ENCODE peak calls at places on chromosomes 4 and X, in five cellular contexts. S is ovary, T is tibial artery, F is right atrium auricular region, Z is brain microvascular endothelial cell. U is an unnamed sample. For H3K27me3, the result is how much of the 10 kb centered on the place peaks cover.

GRCh38 chrX:23819385-23820234 is 36.6 kb downstream of the SAT1 start:
- DNase-seq in S (no peak), F (no peak), T (no peak), Z (peak), U (no peak)

GRCh38 chrX:7252013-7252610 is 104.2 kb upstream of the PUDP start:
- DNase-seq in F (no peak), S (no peak), Z (no peak), T (no peak), U (peak)

GRCh38 chrX:154597221-154597620 is 12.3 kb downstream of the CTAG1A start:
- DNase-seq in S (no peak), T (no peak), F (no peak), Z (no peak), U (no peak)

GRCh38 chr4:16524911-16525574 is 298.8 kb upstream of the TAPT1 start:
- DNase-seq in Z (no peak), F (peak), S (no peak), T (no peak), U (no peak)

GRCh38 chr4:83234902-83235644 is 49.5 kb downstream of the COQ2 start:
- DNase-seq in Z (no peak), F (no peak), S (no peak), T (no peak), U (peak)

GRCh38 chr4:153036931-153037330 is 100.8 kb downstream of the FHDC1 start:
- DNase-seq in Z (no peak), F (no peak), T (no peak), S (no peak), U (peak)

GRCh38 chr4:186128842-186129241 is 24.3 kb downstream of the FAM149A start:
- DNase-seq in S (no peak), Z (no peak), T (no peak), F (no peak), U (no peak)

GRCh38 chr4:116099596-116099995 is 985.8 kb downstream of the TRAM1L1 start:
- DNase-seq in T (no peak), F (no peak), S (no peak), Z (no peak), U (peak)

GRCh38 chr4:87975466-87975865 is at the start of gene SPP1:
- DNase-seq in S (no peak), F (no peak), T (no peak), Z (peak), U (no peak)

GRCh38 chr4:32569844-32570243 is 1849.7 kb downstream of the PCDH7 start:
- DNase-seq in T (no peak), S (no peak), Z (peak), F (no peak), U (no peak)

GRCh38 chr4:129233691-129234090 is 137.7 kb downstream of the C4orf33 start:
- DNase-seq in S (no peak), F (no peak), T (no peak), Z (no peak), U (no peak)

GRCh38 chrX:8455600-8455999 is 9.0 kb upstream of the VCX3B start:
- DNase-seq in S (no peak), F (no peak), T (no peak), Z (no peak), U (peak)

GRCh38 chrX:150547511-150548115 is 20.8 kb upstream of the MTM1 start:
- DNase-seq in Z (peak), T (peak), S (peak), F (peak), U (peak)

GRCh38 chrX:63513825-63514574 is 162.9 kb upstream of the SPIN4 start:
- DNase-seq in Z (peak), T (no peak), S (no peak), F (no peak), U (peak)

GRCh38 chrX:12447448-12448154 is 309.3 kb downstream of the FRMPD4 start:
- DNase-seq in Z (peak), F (no peak), T (no peak), S (no peak), U (peak)

GRCh38 chrX:148536961-148537360 is 36.5 kb downstream of the AFF2 start:
- DNase-seq in S (no peak), T (no peak), F (no peak), Z (no peak), U (peak)

GRCh38 chr4:102606261-102606660 is 105.1 kb downstream of the NFKB1 start:
- DNase-seq in S (no peak), T (no peak), F (no peak), Z (no peak), U (no peak)

GRCh38 chr4:22987861-22988260 is 295.1 kb downstream of the GBA3 start:
- DNase-seq in S (no peak), T (no peak), F (no peak), Z (peak), U (peak)

GRCh38 chrX:625137-625691 is 5.4 kb upstream of the SHOX start:
- DNase-seq in Z (no peak), T (no peak), F (no peak), S (no peak), U (no peak)

GRCh38 chr4:142373610-142374009 is 472.5 kb downstream of the INPP4B start:
- DNase-seq in T (no peak), F (no peak), Z (no peak), S (no peak), U (peak)

GRCh38 chr4:8350841-8351461 is 81.4 kb downstream of the HTRA3 start:
- DNase-seq in Z (no peak), F (no peak), S (no peak), T (peak), U (no peak)

GRCh38 chr4:183355405-183355804 is 33.2 kb upstream of the CLDN24 start:
- DNase-seq in S (no peak), T (no peak), F (no peak), Z (peak), U (peak)

GRCh38 chr4:128942547-128942946 is 133.0 kb downstream of the JADE1 start:
- DNase-seq in F (no peak), S (no peak), Z (no peak), T (no peak), U (no peak)

GRCh38 chr4:111066887-111067286 is 444.0 kb upstream of the PITX2 start:
- DNase-seq in S (no peak), T (no peak), F (no peak), Z (peak), U (no peak)

GRCh38 chr4:71456841-71457240 is 118.0 kb downstream of the SLC4A4 start:
- DNase-seq in F (no peak), S (no peak), Z (peak), T (no peak), U (peak)

GRCh38 chr4:72286185-72286584 is 254.4 kb downstream of the NPFFR2 start:
- DNase-seq in S (no peak), F (no peak), T (no peak), Z (no peak), U (peak)

GRCh38 chrX:68889244-68889643 is 60.4 kb downstream of the EFNB1 start:
- DNase-seq in T (no peak), F (no peak), Z (no peak), S (no peak), U (no peak)

GRCh38 chr4:129822708-129823504 is 727.0 kb downstream of the C4orf33 start:
- DNase-seq in F (peak), S (no peak), Z (peak), T (no peak), U (peak)

GRCh38 chr4:73883306-73883705 is 14.1 kb downstream of the CXCL1 start:
- DNase-seq in Z (peak), F (no peak), T (no peak), S (no peak), U (peak)

GRCh38 chrX:19334945-19335626 is 8.6 kb upstream of the PDHA1 start:
- DNase-seq in T (no peak), Z (peak), S (no peak), F (no peak), U (peak)

GRCh38 chr4:174037049-174037448 is 246.4 kb downstream of the FBXO8 start:
- DNase-seq in S (no peak), Z (no peak), T (no peak), F (no peak), U (no peak)

GRCh38 chrX:101265869-101266428 is 25.2 kb downstream of the TAF7L start:
- DNase-seq in F (no peak), T (no peak), Z (peak), S (no peak), U (peak)

GRCh38 chr4:128916832-128917231 is 107.3 kb downstream of the JADE1 start:
- DNase-seq in Z (no peak), S (no peak), T (peak), F (peak), U (no peak)

GRCh38 chrX:139758809-139759208 is 50.8 kb upstream of the MCF2 start:
- DNase-seq in Z (no peak), S (no peak), T (no peak), F (no peak), U (peak)

GRCh38 chr4:78484574-78484973 is 67.0 kb upstream of the ANXA3 start:
- DNase-seq in T (no peak), Z (no peak), F (no peak), S (no peak), U (no peak)

GRCh38 chr4:75494563-75494962 is 19.6 kb downstream of the RCHY1 start:
- DNase-seq in Z (peak), T (no peak), S (no peak), F (no peak), U (peak)

GRCh38 chr4:94356444-94356843 is 13.8 kb upstream of the HPGDS start:
- DNase-seq in T (no peak), Z (no peak), F (no peak), S (no peak), U (no peak)

GRCh38 chrX:71148278-71148663 is 3.6 kb downstream of the NLGN3 start:
- DNase-seq in S (no peak), F (no peak), T (no peak), Z (no peak), U (no peak)

GRCh38 chr4:1404573-1405248 is 1.5 kb downstream of the NKX1-1 start:
- DNase-seq in Z (no peak), F (peak), T (no peak), S (no peak), U (no peak)

GRCh38 chr4:1405249-1405635 is 1.0 kb downstream of the NKX1-1 start:
- DNase-seq in T (no peak), S (no peak), F (peak), Z (no peak), U (no peak)

GRCh38 chr4:1403177-1403583 is 3.1 kb downstream of the NKX1-1 start:
- DNase-seq in F (no peak), S (no peak), T (no peak), Z (no peak), U (no peak)

GRCh38 chr4:1402516-1403101 is 3.6 kb downstream of the NKX1-1 start:
- DNase-seq in T (no peak), F (no peak), S (no peak), Z (no peak), U (no peak)

DNA sequence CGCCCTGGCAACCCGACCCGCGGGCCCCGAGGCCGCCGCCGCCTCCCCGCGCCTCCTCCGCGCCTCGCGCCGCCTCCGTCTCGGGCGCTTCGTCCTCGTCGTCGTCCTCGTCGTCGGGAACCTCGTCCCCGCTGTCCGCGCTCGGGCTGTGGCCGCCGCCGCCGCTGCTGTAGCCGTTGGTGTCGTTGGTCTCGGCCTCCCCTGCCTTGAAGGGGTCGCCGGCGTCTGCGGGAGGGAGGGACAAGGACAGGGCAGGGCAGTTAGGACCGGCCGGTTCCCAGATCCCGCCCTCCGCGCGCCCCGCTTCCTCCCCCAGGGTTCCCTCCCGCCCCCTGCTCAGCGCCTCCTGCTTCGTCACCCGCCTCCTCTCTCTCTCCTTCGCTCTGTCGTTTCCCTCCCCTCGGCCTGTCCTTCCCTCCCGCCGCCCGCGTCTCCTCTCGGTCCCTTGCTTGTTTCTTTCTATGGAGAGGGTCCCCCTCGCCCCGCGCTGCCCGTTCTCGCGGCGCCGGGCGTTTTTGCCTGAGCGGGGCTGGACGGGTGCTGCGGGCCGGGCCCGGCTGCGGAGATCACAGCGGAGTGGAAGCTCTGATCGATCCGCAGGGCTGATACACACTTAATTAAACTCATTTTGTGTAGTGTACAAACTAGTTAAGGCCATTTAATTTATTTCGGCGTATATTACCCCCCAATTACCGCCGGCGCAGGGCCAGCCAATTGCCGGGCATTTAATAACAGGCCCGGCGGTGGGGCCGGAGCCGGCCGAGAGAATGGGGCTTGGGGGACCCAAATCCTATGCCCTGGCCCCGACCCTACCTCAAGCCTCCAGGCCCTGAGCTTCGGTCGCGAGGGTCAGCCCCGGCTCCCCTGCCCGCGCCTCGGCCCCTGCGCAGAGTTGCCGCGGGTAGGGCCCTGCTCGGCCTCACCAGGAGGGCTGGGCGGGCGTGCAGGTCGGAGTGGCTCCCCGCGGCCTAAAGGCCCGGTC is 2.4 kb downstream of the NKX1-1 start:
- DNase-seq in Z (no peak), F (peak), S (no peak), T (no peak), U (no peak)
- H3K27me3 ChIP-seq in Z (half or more), F (under half), S (under half), T (half or more), U (under half)

GRCh38 chr4:1596393-1596792 is 87.7 kb downstream of the FAM53A start:
- DNase-seq in T (no peak), Z (no peak), S (no peak), F (no peak), U (no peak)
- TF ChIP-seq CTCF in T (no peak), Z (peak), S (no peak), F (no peak), U (no peak)

DNA sequence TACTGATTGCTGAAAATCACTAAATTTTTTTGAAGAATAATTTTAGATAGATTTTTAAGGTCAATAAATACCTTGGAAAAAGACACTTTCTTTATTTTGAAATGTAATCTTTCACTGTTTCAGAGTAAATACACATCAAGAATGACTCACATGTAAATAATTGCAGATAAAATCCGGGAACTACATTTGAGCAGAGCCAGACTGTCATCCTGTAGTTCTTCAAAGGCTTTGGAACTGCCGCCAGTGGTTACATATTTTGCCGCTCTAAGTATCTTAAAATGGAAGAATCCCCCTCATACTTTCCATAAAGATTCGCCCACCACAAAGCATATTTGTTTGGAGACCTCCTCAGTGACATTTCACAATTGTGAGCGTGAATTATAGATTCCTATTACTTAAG is 607.9 kb upstream of the ZFP42 start:
- DNase-seq in S (no peak), Z (peak), F (no peak), T (no peak), U (peak)
- H3K4me3 ChIP-seq in S (no peak), Z (no peak), F (no peak), T (no peak), U (no peak)

DNA sequence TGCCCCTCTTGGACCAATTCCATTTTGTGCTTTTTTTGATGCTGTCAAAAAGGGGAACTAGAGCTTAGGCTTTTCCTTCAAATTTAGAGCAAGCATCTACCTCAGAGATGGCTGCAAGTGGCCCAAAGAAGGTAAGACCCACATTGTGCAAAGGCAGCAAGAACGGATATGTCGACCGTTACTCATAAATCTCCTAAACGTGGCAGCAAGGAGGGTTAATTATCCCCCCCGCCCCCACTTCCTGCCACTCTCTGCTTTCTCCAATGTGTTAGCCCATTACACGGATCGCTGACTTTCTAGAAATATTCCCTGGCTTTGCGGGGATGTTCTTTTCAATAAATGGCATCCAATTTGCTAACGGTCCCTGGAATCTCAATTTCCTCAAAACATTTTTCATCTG is 4.4 kb downstream of the CHRDL1 start:
- DNase-seq in S (no peak), T (no peak), F (no peak), Z (no peak), U (no peak)
- H3K27me3 ChIP-seq in S (under half), T (under half), F (under half), Z (under half), U (under half)

GRCh38 chr4:3193531-3194203 is 55.3 kb upstream of the MSANTD1 start:
- DNase-seq in Z (no peak), S (no peak), F (no peak), T (no peak), U (peak)
- TF ChIP-seq CTCF in Z (peak), S (no peak), F (no peak), T (peak), U (peak)

GRCh38 chrX:3393581-3394111 is 47.2 kb upstream of the MXRA5 start:
- DNase-seq in F (no peak), S (no peak), T (no peak), Z (no peak), U (peak)
- H3K4me3 ChIP-seq in F (no peak), S (no peak), T (no peak), Z (no peak), U (no peak)

DNA sequence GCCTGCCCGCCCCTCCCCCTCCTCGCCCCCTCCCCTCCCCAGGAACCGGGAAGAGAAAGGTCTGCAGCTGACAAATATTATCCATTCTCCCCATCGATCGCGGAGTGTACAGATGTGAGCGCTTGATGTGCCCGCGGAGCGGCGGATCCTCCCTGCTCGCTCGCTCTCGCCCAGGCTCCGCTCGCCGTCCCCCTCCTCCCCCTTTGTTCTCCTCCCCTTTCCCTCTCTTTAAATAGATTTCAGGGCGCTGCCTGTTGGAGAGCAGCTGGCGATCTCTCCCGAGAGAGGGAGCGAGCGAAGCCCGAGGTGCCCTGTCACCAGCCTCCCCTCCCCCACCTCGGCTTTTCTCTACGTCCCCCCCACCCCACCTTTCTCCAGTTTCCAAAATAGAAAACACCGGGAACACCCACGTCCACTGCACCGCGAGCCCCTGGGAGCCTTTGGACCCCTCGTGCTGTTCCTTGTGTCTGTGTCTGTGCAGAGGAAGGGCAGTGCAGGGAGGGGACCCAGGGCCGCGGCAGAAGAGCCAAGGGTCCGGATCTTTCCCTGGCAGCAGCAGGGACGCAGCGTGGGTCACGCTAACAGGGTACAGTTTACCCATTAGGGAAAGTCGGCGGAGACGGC is 56.6 kb upstream of the BCOR start:
- DNase-seq in S (peak), T (no peak), F (no peak), Z (no peak), U (no peak)
- H3K27me3 ChIP-seq in S (under half), T (under half), F (under half), Z (under half), U (under half)

DNA sequence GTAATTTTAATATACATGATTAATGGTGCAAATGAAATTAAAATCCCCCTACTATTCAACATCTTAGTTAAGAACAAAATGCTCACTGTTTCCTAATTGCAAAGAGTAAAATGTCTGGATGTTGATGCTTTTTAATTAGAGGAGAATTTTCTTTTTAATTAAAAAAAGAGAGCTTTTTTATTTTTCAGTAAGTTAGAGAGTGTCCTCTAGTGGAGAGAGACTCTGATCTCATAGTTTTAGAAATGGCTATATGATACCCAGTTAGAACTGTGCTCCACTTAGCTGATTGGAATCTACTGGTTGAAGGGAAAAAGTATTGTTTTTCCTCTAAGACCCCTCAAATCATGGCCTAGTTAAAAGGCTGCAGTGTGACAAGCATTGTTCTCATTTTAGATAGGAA is 312.0 kb upstream of the MAGEB2 start:
- DNase-seq in T (no peak), F (no peak), Z (no peak), S (no peak), U (no peak)
- TF ChIP-seq CTCF in T (no peak), F (no peak), Z (peak), S (no peak), U (peak)